ENCODE peak calls at places on chromosome 3, in eight cellular contexts. I is A549, H is HepG2, N is IMR-90, S is gastrocnemius medialis, Z is HCT116, V is right lobe of liver, Q is upper lobe of left lung. R is an unnamed sample.

GRCh38 chr3:15610083-15610482 is 8.5 kb downstream of the BTD start:
- ATAC-seq in Q (no peak), I (peak; percentile 86), V (peak; percentile 73), N (peak; percentile 82), S (peak; percentile 85), H (peak; percentile 36), Z (no peak), R (peak; percentile 75)

GRCh38 chr3:194313642-194314430 is 37.3 kb downstream of the CPN2 start:
- ATAC-seq in V (no peak), S (no peak), Z (peak; percentile 41), N (no peak), H (peak; percentile 15), Q (no peak), I (no peak), R (peak; percentile 13)

GRCh38 chr3:127803619-127804018 is 18.7 kb downstream of the MGLL start:
- ATAC-seq in Q (peak; percentile 56), V (no peak), N (peak; percentile 62), S (peak; percentile 91), Z (peak; percentile 86), H (no peak), I (peak; percentile 92), R (peak; percentile 59)

GRCh38 chr3:172635588-172635987 is 75.3 kb downstream of the NCEH1 start:
- ATAC-seq in I (no peak), N (no peak), S (no peak), V (peak; percentile 16), Q (no peak), H (no peak), Z (peak; percentile 69), R (no peak)

GRCh38 chr3:122081543-122081942 is 26.4 kb downstream of the CD86 start:
- ATAC-seq in N (no peak), I (no peak), H (no peak), S (no peak), Q (no peak), V (no peak), Z (no peak), R (no peak)

GRCh38 chr3:88262527-88262926 is 112.8 kb downstream of the C3orf38 start:
- ATAC-seq in Z (no peak), N (no peak), I (no peak), S (no peak), H (no peak), Q (no peak), V (no peak), R (no peak)

GRCh38 chr3:107710851-107711250 is 188.1 kb downstream of the BBX start:
- ATAC-seq in H (no peak), Q (peak; percentile 75), I (no peak), V (no peak), Z (peak; percentile 80), S (peak; percentile 99), N (no peak), R (peak; percentile 71)

GRCh38 chr3:188266581-188267274 is 112.8 kb downstream of the LPP start:
- ATAC-seq in N (peak; percentile 33), V (no peak), Q (peak; percentile 94), S (peak; percentile 44), I (no peak), H (no peak), Z (no peak), R (peak; percentile 63)

GRCh38 chr3:140022061-140022781 is 87.2 kb downstream of the CLSTN2 start:
- ATAC-seq in I (no peak), S (peak; percentile 28), Z (no peak), Q (no peak), H (no peak), N (no peak), V (no peak), R (peak; percentile 29)

GRCh38 chr3:30606301-30607031 is at the start of gene TGFBR2:
- ATAC-seq in H (peak; percentile 98), I (peak; percentile 97), S (peak; percentile 92), N (peak; percentile 95), V (peak; percentile 89), Q (peak; percentile 98), Z (peak; percentile 90), R (peak; percentile 96)

GRCh38 chr3:177652556-177653290 is 455.4 kb upstream of the TBL1XR1 start:
- ATAC-seq in V (peak; percentile 19), Z (no peak), Q (no peak), H (no peak), S (peak; percentile 85), I (no peak), N (peak; percentile 46), R (peak; percentile 61)

GRCh38 chr3:96236499-96236898 is 577.9 kb upstream of the EPHA6 start:
- ATAC-seq in V (no peak), N (no peak), Q (no peak), S (no peak), Z (no peak), I (no peak), H (no peak), R (no peak)

GRCh38 chr3:169699070-169699469 is 35.6 kb upstream of the MECOM start:
- ATAC-seq in Q (no peak), I (no peak), N (peak; percentile 39), H (no peak), Z (no peak), V (no peak), S (peak; percentile 13), R (peak; percentile 13)

GRCh38 chr3:106339551-106339950 is 470.7 kb upstream of the CBLB start:
- ATAC-seq in Z (no peak), V (no peak), I (no peak), H (no peak), Q (no peak), S (no peak), N (no peak), R (no peak)

GRCh38 chr3:62837145-62837787 is 38.0 kb downstream of the CADPS start:
- ATAC-seq in Z (no peak), N (no peak), Q (no peak), S (no peak), H (no peak), I (no peak), V (peak; percentile 66), R (no peak)

GRCh38 chr3:114827495-114827894 is 319.6 kb downstream of the ZBTB20 start:
- ATAC-seq in I (peak; percentile 70), Q (no peak), N (peak; percentile 77), H (peak; percentile 89), Z (peak; percentile 91), S (peak; percentile 44), V (peak; percentile 87), R (no peak)

GRCh38 chr3:32077260-32078084 is 28.9 kb upstream of the GPD1L start:
- ATAC-seq in I (no peak), Z (no peak), H (peak; percentile 93), Q (no peak), S (peak; percentile 33), N (no peak), V (peak; percentile 36), R (no peak)

DNA sequence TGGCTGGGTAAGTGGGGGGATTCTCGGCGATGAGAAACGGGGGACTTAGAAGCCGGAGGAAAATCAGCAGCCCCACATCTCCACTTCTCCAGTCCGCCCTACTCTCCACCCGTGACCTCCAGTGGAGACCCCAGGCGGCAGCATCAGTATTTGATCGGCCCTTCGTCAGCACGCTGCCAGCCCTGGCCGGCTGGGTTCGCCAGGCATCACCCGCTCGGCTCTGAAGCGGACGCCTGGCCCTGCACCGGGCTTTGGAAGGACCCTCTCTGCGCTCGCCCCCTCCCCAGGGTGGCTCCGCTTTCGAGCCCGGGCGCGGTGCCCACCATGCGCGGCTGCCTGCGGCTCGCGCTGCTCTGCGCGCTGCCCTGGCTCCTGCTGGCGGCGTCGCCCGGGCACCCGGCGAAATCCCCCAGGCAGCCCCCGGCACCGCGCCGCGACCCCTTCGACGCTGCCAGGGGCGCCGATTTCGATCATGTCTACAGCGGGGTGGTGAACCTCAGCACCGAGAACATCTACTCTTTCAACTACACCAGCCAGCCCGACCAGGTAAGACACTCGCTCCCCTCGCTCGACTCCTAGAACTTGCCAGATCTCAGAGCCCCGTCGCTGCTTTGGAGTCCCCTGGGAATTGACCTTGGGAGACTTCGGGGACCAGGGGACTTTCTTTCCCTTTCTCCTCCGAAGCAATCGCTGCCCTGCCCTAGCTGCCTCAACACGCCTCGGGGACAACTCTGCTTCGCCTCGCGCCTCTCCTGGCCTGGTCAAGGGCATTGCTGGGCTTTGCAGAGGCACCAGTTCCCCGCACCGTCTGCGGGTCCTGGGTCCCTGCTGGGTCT is 561 bp downstream of the SIDT1 start:
- ATAC-seq in H (peak; percentile 85), N (peak; percentile 74), Z (no peak), V (peak; percentile 74), I (peak; percentile 48), S (peak; percentile 42), Q (peak; percentile 67), R (peak; percentile 54)
- TF ChIP-seq POLR2A in H (no peak), N (no peak), Z (no peak), V (no peak), I (no peak), S (no peak), Q (no peak), R (no peak)

GRCh38 chr3:52218026-52218425 is 7.4 kb downstream of the TLR9 start:
- ATAC-seq in V (peak; percentile 3), H (no peak), I (no peak), Q (no peak), Z (no peak), S (no peak), N (no peak), R (no peak)

GRCh38 chr3:52217409-52217805 is 8.0 kb downstream of the TLR9 start:
- ATAC-seq in Z (peak; percentile 26), N (no peak), Q (no peak), I (no peak), S (no peak), V (no peak), H (no peak), R (no peak)

GRCh38 chr3:52218953-52219650 is 6.3 kb downstream of the TLR9 start:
- ATAC-seq in V (no peak), Z (no peak), H (no peak), S (no peak), I (no peak), Q (peak; percentile 42), N (no peak), R (no peak)

GRCh38 chr3:52216585-52217408 is 8.6 kb downstream of the TLR9 start:
- ATAC-seq in Z (peak; percentile 80), Q (peak; percentile 89), H (peak; percentile 36), V (peak; percentile 48), N (peak; percentile 65), I (no peak), S (peak; percentile 83), R (peak; percentile 83)

DNA sequence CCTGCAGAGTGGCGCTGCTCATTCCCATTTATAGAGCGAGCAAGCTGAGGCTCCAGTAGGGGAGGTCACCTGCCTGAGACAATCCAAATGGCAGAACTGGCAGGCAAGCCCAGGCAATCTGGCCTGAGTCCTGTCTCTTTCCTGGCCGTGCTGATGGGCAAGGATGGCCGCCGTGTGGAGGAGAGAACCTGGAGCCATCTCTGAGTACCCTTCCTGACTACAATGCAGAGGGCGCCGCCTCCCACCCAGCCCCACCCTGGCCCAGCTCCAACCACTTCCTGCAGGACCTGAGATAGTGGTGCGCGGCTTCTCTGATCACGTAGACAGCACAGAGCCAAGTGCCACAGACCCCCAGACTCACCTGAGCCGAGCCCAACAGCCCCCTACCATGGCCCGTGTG is 7.0 kb downstream of the TLR9 start:
- ATAC-seq in I (no peak), N (no peak), H (no peak), S (no peak), Z (no peak), V (no peak), Q (no peak), R (no peak)
- H3K4me1 ChIP-seq in I (peaks cover 8% of the 10 kb centered on the region), N (peaks cover 8% of the 10 kb centered on the region), H (peaks cover 45% of the 10 kb centered on the region), S (peaks cover 20% of the 10 kb centered on the region), Z (peaks cover 42% of the 10 kb centered on the region), V (no peaks in the 10 kb centered on the region), Q (peaks cover 43% of the 10 kb centered on the region), R (no peaks in the 10 kb centered on the region)

GRCh38 chr3:183306798-183307671 is 54.0 kb downstream of the B3GNT5 start:
- ATAC-seq in Z (peak; percentile 40), I (peak; percentile 62), V (peak; percentile 83), Q (peak; percentile 93), N (peak; percentile 32), H (no peak), S (peak; percentile 76), R (peak; percentile 76)
- TF ChIP-seq POLR2A in Z (no peak), I (no peak), V (no peak), Q (peak; percentile 53), N (no peak), H (no peak), S (peak; percentile 53), R (no peak)

GRCh38 chr3:117887896-117888295 is 1146.8 kb downstream of the IGSF11 start:
- ATAC-seq in V (no peak), Z (no peak), H (no peak), I (no peak), S (no peak), Q (no peak), N (peak; percentile 79), R (no peak)
- H3K4me1 ChIP-seq in V (no peaks in the 10 kb centered on the region), Z (no peaks in the 10 kb centered on the region), H (no peaks in the 10 kb centered on the region), I (peaks cover 6% of the 10 kb centered on the region), S (no peaks in the 10 kb centered on the region), Q (no peaks in the 10 kb centered on the region), N (peaks cover 5% of the 10 kb centered on the region), R (no peaks in the 10 kb centered on the region)